ENCODE peak calls at places on chromosomes 6 and 20, in ten cellular contexts. L is spleen, Y is breast epithelium, Q is ovary, H is IMR-90, G is body of pancreas, T is heart left ventricle, Z is sigmoid colon, K is uterus, D is tibial nerve. V is an unnamed sample. For H3K36me3, the result is how much of the 10 kb centered on the place peaks cover.

GRCh38 chr6:148996815-148997214 is 250.0 kb downstream of the UST start:
- DNase-seq in H (no peak), Q (no peak), D (no peak), L (no peak), Y (no peak), G (no peak), K (no peak), Z (no peak), T (no peak), V (no peak)

GRCh38 chr6:63573899-63574553 is 1.7 kb downstream of the LOC128125822 start:
- DNase-seq in K (no peak), T (no peak), Q (no peak), Y (no peak), Z (no peak), D (peak), H (peak), G (peak), L (no peak), V (no peak)

GRCh38 chr6:169891421-169891820 is 140.0 kb downstream of the ERMARD start:
- DNase-seq in D (no peak), K (no peak), G (no peak), Q (no peak), H (no peak), T (no peak), Z (no peak), Y (no peak), L (no peak), V (no peak)

GRCh38 chr6:118387921-118388701 is 160.0 kb upstream of the PLN start:
- DNase-seq in Z (no peak), K (no peak), Q (no peak), G (no peak), T (no peak), D (no peak), Y (no peak), H (peak), L (no peak), V (no peak)

GRCh38 chr6:127225497-127225896 is 41.2 kb upstream of the RNF146 start:
- DNase-seq in Q (no peak), G (no peak), Z (no peak), K (no peak), Y (no peak), T (no peak), L (no peak), D (no peak), H (no peak), V (no peak)

GRCh38 chr6:140284871-140285270 is 910.4 kb upstream of the CITED2 start:
- DNase-seq in Z (no peak), D (no peak), Q (no peak), K (no peak), G (no peak), H (no peak), T (no peak), Y (no peak), L (no peak), V (no peak)

GRCh38 chr6:106334646-106335448 is 9.3 kb upstream of the ATG5 start:
- DNase-seq in H (peak), D (no peak), Z (peak), Y (peak), K (peak), L (peak), G (peak), Q (no peak), T (peak), V (peak)

GRCh38 chr6:14727494-14728395 is 518.1 kb upstream of the JARID2 start:
- DNase-seq in T (no peak), Y (no peak), K (no peak), L (no peak), Z (no peak), H (no peak), G (no peak), D (no peak), Q (no peak), V (no peak)

GRCh38 chr6:3226422-3227362 is 761 bp downstream of the TUBB2B start:
- DNase-seq in Q (no peak), T (no peak), G (peak), L (no peak), Y (no peak), D (no peak), H (no peak), K (peak), Z (no peak), V (no peak)

GRCh38 chr6:24981385-24981758 is 45.6 kb upstream of the RIPOR2 start:
- DNase-seq in T (no peak), Q (no peak), Z (no peak), Y (no peak), D (no peak), H (peak), G (no peak), K (no peak), L (no peak), V (no peak)

GRCh38 chr6:11810039-11810541 is 31.5 kb upstream of the ADTRP start:
- DNase-seq in T (peak), K (peak), Q (peak), Y (peak), D (peak), H (peak), L (no peak), G (peak), Z (peak), V (peak)

GRCh38 chr20:60765821-60766403 is 486.1 kb upstream of the CDH4 start:
- DNase-seq in H (no peak), T (no peak), Y (no peak), K (no peak), Z (no peak), Q (no peak), L (no peak), G (no peak), D (no peak), V (no peak)

GRCh38 chr20:24686156-24686555 is 216.7 kb downstream of the SYNDIG1 start:
- DNase-seq in Q (no peak), Y (no peak), T (no peak), D (no peak), G (no peak), L (no peak), H (no peak), K (no peak), Z (peak), V (no peak)

GRCh38 chr20:53773792-53774371 is 180.2 kb upstream of the ZNF217 start:
- DNase-seq in L (no peak), Q (no peak), G (no peak), T (no peak), Y (no peak), H (peak), D (no peak), Z (no peak), K (no peak), V (no peak)

GRCh38 chr20:45975686-45976085 is 3.7 kb upstream of the ZNF335 start:
- DNase-seq in Z (peak), Q (no peak), T (no peak), D (no peak), L (peak), H (no peak), G (no peak), Y (no peak), K (no peak), V (no peak)

GRCh38 chr20:37345339-37346231 is at the start of gene SRC:
- DNase-seq in Q (peak), D (peak), H (peak), Y (peak), Z (peak), K (peak), G (peak), T (peak), L (peak), V (peak)
- TF ChIP-seq POLR2A in Q (peak), D (peak), H (peak), Y (no peak), Z (peak), K (peak), G (peak), T (no peak), L (no peak), V (peak)

GRCh38 chr6:138973481-138974140 is 14.4 kb downstream of the REPS1 start:
- DNase-seq in D (no peak), T (no peak), H (peak), Z (no peak), G (no peak), Q (no peak), K (no peak), Y (no peak), L (no peak), V (no peak)
- H3K27ac ChIP-seq in D (no peak), T (no peak), H (no peak), Z (peak), G (no peak), Q (no peak), K (peak), Y (no peak), L (no peak), V (no peak)

DNA sequence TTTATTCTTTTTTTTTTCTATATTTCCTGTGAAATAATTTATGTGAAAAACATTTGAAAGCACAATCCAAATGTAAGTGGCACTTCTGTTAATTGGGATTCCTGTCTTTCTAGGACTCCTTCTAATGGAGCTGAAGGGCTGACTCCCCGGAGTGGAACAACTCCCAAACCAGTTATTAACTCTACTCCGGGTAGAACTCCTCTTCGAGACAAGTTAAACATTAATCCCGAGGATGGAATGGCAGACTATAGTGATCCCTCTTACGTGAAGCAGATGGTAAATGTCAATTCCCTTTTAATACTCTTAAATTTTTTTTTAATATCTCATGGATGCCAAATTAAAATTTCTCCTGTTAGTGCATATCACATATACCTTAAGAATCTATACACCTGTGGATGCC is 35.0 kb downstream of the CDC5L start:
- DNase-seq in H (no peak), D (no peak), Z (no peak), K (no peak), G (no peak), L (no peak), Y (no peak), Q (no peak), T (no peak), V (no peak)
- H3K36me3 ChIP-seq in H (under half), D (under half), Z (under half), K (under half), G (under half), L (under half), Y (under half), Q (under half), T (half or more), V (under half)

DNA sequence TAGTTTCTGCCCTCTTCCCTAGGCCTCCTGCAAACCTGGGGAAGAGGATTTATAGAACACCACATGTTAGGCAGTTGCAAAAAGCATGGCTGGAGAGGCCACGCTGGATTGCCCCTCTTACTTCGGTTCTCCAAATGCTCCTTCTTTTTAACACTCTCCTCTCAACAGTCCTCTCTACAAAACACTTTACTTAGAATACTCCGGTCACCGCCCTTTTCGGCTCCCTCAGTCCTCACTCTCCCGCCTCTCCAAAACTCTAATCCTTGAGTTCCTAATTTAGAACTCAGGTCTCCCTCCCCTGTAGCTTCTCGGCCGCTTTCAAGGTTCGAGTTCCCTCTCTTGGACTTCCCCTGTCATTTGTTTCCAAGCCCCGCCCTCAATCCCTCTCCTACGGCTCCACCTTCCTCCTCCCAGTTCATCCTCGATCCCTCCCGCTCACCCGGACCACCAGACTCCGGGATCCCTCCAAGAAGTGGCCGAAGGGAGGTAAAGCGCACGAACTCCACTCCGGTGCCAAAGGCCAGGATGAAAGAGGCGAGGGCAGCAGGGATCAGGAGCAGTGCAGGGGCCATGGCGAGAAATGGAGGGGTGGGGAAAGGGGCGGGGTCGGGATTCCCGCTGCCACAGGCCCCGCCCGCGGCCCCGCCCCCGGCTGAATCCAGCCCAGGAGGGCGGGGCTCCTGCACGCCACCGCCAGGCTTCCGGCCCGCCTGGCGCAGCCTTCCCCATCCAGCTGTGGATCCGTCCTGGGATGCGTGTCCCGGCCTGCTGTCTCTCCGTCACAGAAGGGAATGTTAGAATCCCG is at the start of gene NRM:
- DNase-seq in D (peak), Z (peak), K (peak), G (peak), L (peak), T (peak), Q (peak), Y (peak), H (peak), V (peak)
- TF ChIP-seq POLR2A in D (peak), Z (peak), K (no peak), G (peak), L (no peak), T (no peak), Q (no peak), Y (no peak), H (peak), V (peak)

DNA sequence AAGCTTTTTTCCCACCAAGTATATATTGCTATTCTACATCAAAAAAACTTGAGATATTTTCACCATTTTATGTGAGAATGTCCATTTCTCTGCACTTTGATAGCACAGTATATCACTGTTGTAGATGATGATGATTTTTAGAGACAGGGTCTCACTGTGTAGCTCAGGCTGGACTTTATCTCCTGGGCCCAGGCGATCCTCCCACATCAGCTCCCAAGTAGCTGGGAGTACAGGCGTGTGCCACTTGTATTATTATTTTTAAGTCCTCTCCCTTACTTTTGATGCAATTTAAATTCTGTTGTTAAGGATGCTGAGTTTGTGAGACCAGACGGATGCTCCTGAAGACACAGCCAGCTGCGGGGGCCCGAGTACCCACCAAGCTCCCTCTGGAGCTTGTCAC is 326.8 kb downstream of the QKI start:
- DNase-seq in T (no peak), Z (no peak), Y (no peak), D (no peak), Q (no peak), K (no peak), G (no peak), H (no peak), L (no peak), V (no peak)
- H3K27ac ChIP-seq in T (no peak), Z (no peak), Y (no peak), D (no peak), Q (no peak), K (no peak), G (no peak), H (no peak), L (no peak), V (no peak)

GRCh38 chr6:133501675-133502275 is 260.6 kb downstream of the EYA4 start:
- DNase-seq in G (no peak), Q (no peak), T (no peak), D (no peak), Y (no peak), L (no peak), Z (no peak), K (no peak), H (no peak), V (no peak)
- H3K36me3 ChIP-seq in G (under half), Q (under half), T (under half), D (under half), Y (under half), L (under half), Z (under half), K (under half), H (under half), V (under half)

GRCh38 chr6:109482913-109483743 is at the start of gene ZBTB24:
- DNase-seq in Q (peak), D (peak), H (peak), L (peak), G (peak), T (peak), Z (peak), Y (peak), K (peak), V (peak)
- TF ChIP-seq POLR2A in Q (peak), D (peak), H (peak), L (no peak), G (peak), T (no peak), Z (no peak), Y (no peak), K (no peak), V (peak)

GRCh38 chr6:133241901-133242760 is 974 bp downstream of the EYA4 start:
- DNase-seq in D (peak), Q (no peak), K (no peak), T (peak), Z (peak), L (peak), Y (no peak), G (peak), H (peak), V (no peak)

GRCh38 chr6:133241088-133241900 is at the start of gene EYA4:
- DNase-seq in L (peak), Z (peak), Y (no peak), H (peak), T (peak), D (no peak), G (peak), K (no peak), Q (no peak), V (no peak)

GRCh38 chr6:133240511-133241087 is 558 bp upstream of the EYA4 start:
- DNase-seq in Q (no peak), Z (peak), H (peak), G (no peak), L (no peak), Y (no peak), T (peak), D (no peak), K (no peak), V (no peak)

GRCh38 chr6:133235219-133235618 is 5.9 kb upstream of the EYA4 start:
- DNase-seq in G (no peak), H (no peak), K (no peak), Q (no peak), Z (no peak), L (no peak), T (no peak), D (no peak), Y (no peak), V (no peak)

DNA sequence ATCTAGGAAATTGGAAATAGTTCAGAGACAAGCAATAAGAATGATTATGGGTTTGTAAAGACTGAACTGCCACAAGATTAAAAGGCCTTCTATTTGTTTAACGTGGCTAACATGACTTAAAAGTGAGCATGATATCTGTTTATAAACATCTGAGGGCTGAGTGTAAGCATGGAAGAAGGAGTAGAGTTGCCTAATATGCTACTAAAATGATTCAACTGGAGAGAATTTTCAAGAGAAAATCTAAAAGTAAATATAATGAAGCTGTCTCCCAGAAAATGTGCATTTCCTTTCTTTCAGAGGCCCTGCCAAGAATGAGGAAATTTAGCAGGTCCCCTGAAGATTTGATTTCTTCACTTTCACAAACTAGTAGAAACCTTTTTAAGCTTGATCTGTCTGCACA is 4.3 kb upstream of the EYA4 start:
- DNase-seq in L (no peak), Z (no peak), H (peak), Q (no peak), G (no peak), D (peak), K (no peak), T (no peak), Y (no peak), V (no peak)
- H3K27ac ChIP-seq in L (no peak), Z (no peak), H (no peak), Q (no peak), G (no peak), D (no peak), K (no peak), T (no peak), Y (no peak), V (no peak)

GRCh38 chr6:44399991-44400390 is 12.5 kb downstream of the CDC5L start:
- DNase-seq in L (no peak), Y (no peak), G (no peak), T (no peak), H (no peak), K (no peak), Q (no peak), Z (no peak), D (no peak), V (no peak)
- H3K36me3 ChIP-seq in L (under half), Y (under half), G (under half), T (half or more), H (under half), K (under half), Q (under half), Z (under half), D (under half), V (under half)